ENCODE peak calls at places on chromosome 2, in six cellular contexts. B is foreskin fibroblast; U is B cell; M is activated CD8-positive, alpha-beta T cell treated with anti-CD3 and anti-CD28 coated beads for 36 hours; N is HL-60; E is GM12865. I is an unnamed sample.

GRCh38 chr2:145260674-145261073 is 740.8 kb upstream of the ZEB2 start:
- DNase-seq in B (no peak), U (no peak), M (no peak), N (no peak), E (no peak), I (no peak)

GRCh38 chr2:19611491-19612332 is 253.3 kb upstream of the OSR1 start:
- DNase-seq in B (peak), U (no peak), M (no peak), N (no peak), E (no peak), I (peak)

GRCh38 chr2:106885981-106886915 is at the start of gene ST6GAL2:
- DNase-seq in B (no peak), U (no peak), M (no peak), N (no peak), E (no peak), I (no peak)

GRCh38 chr2:19574788-19575260 is 216.4 kb upstream of the OSR1 start:
- DNase-seq in B (peak), U (no peak), M (no peak), N (no peak), E (no peak), I (peak)

GRCh38 chr2:53508667-53509066 is 258.9 kb upstream of the CHAC2 start:
- DNase-seq in B (no peak), U (no peak), M (no peak), N (peak), E (no peak), I (no peak)

GRCh38 chr2:144583741-144584453 is 64.0 kb upstream of the ZEB2 start:
- DNase-seq in B (peak), U (no peak), M (peak), N (no peak), E (no peak), I (peak)

GRCh38 chr2:221088506-221088905 is 483.6 kb downstream of the EPHA4 start:
- DNase-seq in B (no peak), U (no peak), M (no peak), N (no peak), E (no peak), I (no peak)

GRCh38 chr2:157785200-157785599 is 90.9 kb downstream of the ACVR1 start:
- DNase-seq in B (no peak), U (no peak), M (no peak), N (no peak), E (no peak), I (no peak)

GRCh38 chr2:196291873-196292800 is 120.8 kb upstream of the STK17B start:
- DNase-seq in B (no peak), U (peak), M (no peak), N (no peak), E (peak), I (no peak)

GRCh38 chr2:188604579-188604978 is 312.9 kb downstream of the GULP1 start:
- DNase-seq in B (no peak), U (no peak), M (no peak), N (no peak), E (no peak), I (no peak)

GRCh38 chr2:95379616-95379925 is 22.9 kb upstream of the FAHD2A start:
- DNase-seq in B (no peak), U (no peak), M (peak), N (no peak), E (no peak), I (no peak)
- TF ChIP-seq CTCF in B (peak), U (no peak), M (no peak), N (no peak), E (peak), I (peak)

DNA sequence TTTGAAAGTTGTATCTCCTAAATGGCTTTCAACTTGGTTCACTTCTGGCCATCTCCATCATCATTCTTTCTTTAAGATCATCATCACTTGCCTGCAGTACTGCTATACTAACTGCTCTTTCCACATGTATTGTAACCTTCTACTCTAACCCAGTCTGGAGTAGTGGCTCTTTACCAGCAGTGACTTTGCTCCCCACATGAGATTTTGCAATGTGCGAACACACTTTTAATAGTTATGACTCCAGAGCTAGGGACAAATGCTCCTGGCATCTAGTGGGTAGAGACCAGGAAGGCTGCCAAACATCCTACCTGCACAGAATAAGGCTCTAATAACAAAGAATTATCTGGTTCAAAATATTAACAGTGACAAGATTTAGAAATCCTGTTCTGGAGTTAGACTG is 243.8 kb downstream of the XIRP2 start:
- DNase-seq in B (no peak), U (no peak), M (no peak), N (no peak), E (no peak), I (no peak)
- TF ChIP-seq CTCF in B (no peak), U (no peak), M (no peak), N (no peak), E (no peak), I (no peak)

DNA sequence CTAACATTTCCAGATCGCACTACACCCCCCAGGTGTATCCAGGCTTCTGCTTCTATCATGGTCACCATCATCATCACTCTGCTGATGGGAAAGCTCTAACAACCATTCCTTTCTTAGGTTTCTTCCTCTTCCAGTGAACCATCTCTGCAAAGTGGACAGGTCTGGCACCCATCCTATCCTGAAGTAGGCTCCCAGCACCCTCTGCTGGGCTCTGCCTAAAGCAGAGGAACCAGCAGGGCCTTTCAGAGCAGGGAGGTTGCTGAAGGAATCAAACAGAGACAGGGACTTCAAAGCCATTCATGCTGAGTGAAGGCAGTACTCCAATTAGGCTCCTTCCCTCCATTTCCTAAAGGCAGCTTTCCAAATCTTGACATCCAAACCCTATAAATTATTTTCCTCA is 27.2 kb upstream of the SATB2 start:
- DNase-seq in B (no peak), U (no peak), M (no peak), N (no peak), E (peak), I (peak)
- TF ChIP-seq CTCF in B (peak), U (no peak), M (no peak), N (no peak), E (peak), I (peak)

GRCh38 chr2:27059141-27059820 is 7.8 kb downstream of the AGBL5 start:
- DNase-seq in B (no peak), U (no peak), M (no peak), N (no peak), E (no peak), I (no peak)
- TF ChIP-seq CTCF in B (no peak), U (no peak), M (no peak), N (no peak), E (no peak), I (no peak)

GRCh38 chr2:72104821-72105588 is 42.7 kb downstream of the CYP26B1 start:
- DNase-seq in B (no peak), U (no peak), M (no peak), N (no peak), E (no peak), I (no peak)
- TF ChIP-seq CTCF in B (no peak), U (no peak), M (no peak), N (no peak), E (no peak), I (no peak)

GRCh38 chr2:241148891-241149674 is at the start of gene PASK:
- DNase-seq in B (peak), U (peak), M (peak), N (peak), E (peak), I (peak)
- TF ChIP-seq CTCF in B (no peak), U (no peak), M (no peak), N (no peak), E (no peak), I (no peak)

GRCh38 chr2:12721571-12722444 is 5.1 kb downstream of the TRIB2 start:
- DNase-seq in B (no peak), U (no peak), M (peak), N (no peak), E (peak), I (no peak)

GRCh38 chr2:12723741-12724463 is 7.2 kb downstream of the TRIB2 start:
- DNase-seq in B (no peak), U (no peak), M (no peak), N (no peak), E (no peak), I (no peak)

GRCh38 chr2:12720752-12721151 is 4.0 kb downstream of the TRIB2 start:
- DNase-seq in B (no peak), U (no peak), M (no peak), N (no peak), E (no peak), I (no peak)

GRCh38 chr2:12720181-12720580 is 3.4 kb downstream of the TRIB2 start:
- DNase-seq in B (no peak), U (no peak), M (no peak), N (no peak), E (no peak), I (no peak)

GRCh38 chr2:12722445-12723316 is 5.9 kb downstream of the TRIB2 start:
- DNase-seq in B (no peak), U (no peak), M (no peak), N (peak), E (no peak), I (no peak)
- TF ChIP-seq CTCF in B (no peak), U (no peak), M (no peak), N (peak), E (no peak), I (peak)

GRCh38 chr2:118539290-118539689 is 308.2 kb downstream of the EN1 start:
- DNase-seq in B (peak), U (no peak), M (peak), N (no peak), E (peak), I (no peak)
- TF ChIP-seq CTCF in B (peak), U (no peak), M (no peak), N (no peak), E (peak), I (peak)